ENCODE peak calls at places on chromosomes 13 and 19, in four cellular contexts. One of them, this sample, is unnamed.
A peak's percentile ranks its signal among the peaks of the same experiment; 100 is the strongest.

GRCh38 chr13:79385694-79386093 is 20.4 kb downstream of the RBM26 start:
- DNase-seq in fibroblast of pulmonary artery: peak; percentile 38
- DNase-seq in choroid plexus epithelial cell: peak; percentile 33
- DNase-seq in cardiac muscle cell: no peak
- DNase-seq in this sample: no peak

GRCh38 chr19:3115916-3116602 is 19.8 kb upstream of the GNA15 start:
- DNase-seq in cardiac muscle cell: no peak
- DNase-seq in fibroblast of pulmonary artery: no peak
- DNase-seq in choroid plexus epithelial cell: no peak
- DNase-seq in this sample: peak; percentile 41

GRCh38 chr19:6070179-6071102 is 39.9 kb downstream of the RFX2 start:
- DNase-seq in choroid plexus epithelial cell: no peak
- DNase-seq in fibroblast of pulmonary artery: no peak
- DNase-seq in cardiac muscle cell: no peak
- DNase-seq in this sample: no peak

GRCh38 chr19:2199215-2199614 is 35.5 kb downstream of the DOT1L start:
- DNase-seq in fibroblast of pulmonary artery: no peak
- DNase-seq in cardiac muscle cell: no peak
- DNase-seq in choroid plexus epithelial cell: no peak
- DNase-seq in this sample: no peak

GRCh38 chr19:12834976-12835757 is 788 bp upstream of the RTBDN start:
- DNase-seq in cardiac muscle cell: peak; percentile 21
- DNase-seq in choroid plexus epithelial cell: no peak
- DNase-seq in fibroblast of pulmonary artery: no peak
- DNase-seq in this sample: no peak

GRCh38 chr13:34039678-34040077 is 221.7 kb downstream of the RFC3 start:
- DNase-seq in fibroblast of pulmonary artery: no peak
- DNase-seq in cardiac muscle cell: no peak
- DNase-seq in choroid plexus epithelial cell: no peak
- DNase-seq in this sample: no peak

GRCh38 chr19:1270168-1270853 is 1.2 kb downstream of the CIRBP start:
- DNase-seq in choroid plexus epithelial cell: no peak
- DNase-seq in fibroblast of pulmonary artery: no peak
- DNase-seq in cardiac muscle cell: no peak
- DNase-seq in this sample: no peak

GRCh38 chr19:29645911-29646310 is 19.4 kb upstream of the PLEKHF1 start:
- DNase-seq in choroid plexus epithelial cell: peak; percentile 55
- DNase-seq in cardiac muscle cell: peak; percentile 89
- DNase-seq in fibroblast of pulmonary artery: peak; percentile 83
- DNase-seq in this sample: peak; percentile 54

GRCh38 chr19:359653-359925 is 15.0 kb upstream of the MIER2 start:
- DNase-seq in fibroblast of pulmonary artery: no peak
- DNase-seq in cardiac muscle cell: no peak
- DNase-seq in choroid plexus epithelial cell: no peak
- DNase-seq in this sample: no peak

GRCh38 chr13:46126552-46127171 is 21.8 kb upstream of the CPB2 start:
- DNase-seq in fibroblast of pulmonary artery: peak; percentile 84
- DNase-seq in cardiac muscle cell: peak; percentile 85
- DNase-seq in choroid plexus epithelial cell: peak; percentile 90
- DNase-seq in this sample: peak; percentile 65

GRCh38 chr19:14758816-14759215 is 19.5 kb downstream of the ADGRE2 start:
- DNase-seq in cardiac muscle cell: no peak
- DNase-seq in choroid plexus epithelial cell: peak; percentile 5
- DNase-seq in fibroblast of pulmonary artery: no peak
- DNase-seq in this sample: no peak

GRCh38 chr13:39818953-39819352 is 163.5 kb downstream of the COG6 start:
- DNase-seq in cardiac muscle cell: peak; percentile 4
- DNase-seq in choroid plexus epithelial cell: peak; percentile 98
- DNase-seq in fibroblast of pulmonary artery: peak; percentile 3
- DNase-seq in this sample: no peak

GRCh38 chr13:79477968-79478367 is 3.0 kb upstream of the NDFIP2 start:
- DNase-seq in fibroblast of pulmonary artery: no peak
- DNase-seq in cardiac muscle cell: peak; percentile 2
- DNase-seq in choroid plexus epithelial cell: no peak
- DNase-seq in this sample: no peak

GRCh38 chr19:18197306-18197705 is 4.3 kb downstream of the MPV17L2 start:
- DNase-seq in cardiac muscle cell: no peak
- DNase-seq in fibroblast of pulmonary artery: no peak
- DNase-seq in choroid plexus epithelial cell: no peak
- DNase-seq in this sample: no peak

GRCh38 chr19:49553451-49554271 is 25.9 kb downstream of the RCN3 start:
- DNase-seq in cardiac muscle cell: peak; percentile 44
- DNase-seq in fibroblast of pulmonary artery: peak; percentile 53
- DNase-seq in choroid plexus epithelial cell: peak; percentile 70
- DNase-seq in this sample: peak; percentile 63

GRCh38 chr19:9796113-9796773 is 22.6 kb downstream of the FBXL12 start:
- DNase-seq in fibroblast of pulmonary artery: peak; percentile 95
- DNase-seq in cardiac muscle cell: peak; percentile 92
- DNase-seq in choroid plexus epithelial cell: peak; percentile 95
- DNase-seq in this sample: peak; percentile 87

GRCh38 chr13:84136582-84136981 is 254.3 kb upstream of the SLITRK1 start:
- DNase-seq in cardiac muscle cell: no peak
- DNase-seq in choroid plexus epithelial cell: no peak
- DNase-seq in fibroblast of pulmonary artery: no peak
- DNase-seq in this sample: no peak

GRCh38 chr19:45767881-45768643 is 990 bp downstream of the SIX5 start:
- DNase-seq in choroid plexus epithelial cell: peak; percentile 81
- DNase-seq in cardiac muscle cell: peak; percentile 77
- DNase-seq in fibroblast of pulmonary artery: peak; percentile 73
- DNase-seq in this sample: peak; percentile 73

GRCh38 chr13:76884167-76884566 is 2.0 kb downstream of the KCTD12 start:
- DNase-seq in fibroblast of pulmonary artery: peak; percentile 70
- DNase-seq in cardiac muscle cell: peak; percentile 73
- DNase-seq in choroid plexus epithelial cell: peak; percentile 79
- DNase-seq in this sample: peak; percentile 42

GRCh38 chr13:51523082-51523518 is 61.2 kb upstream of the WDFY2 start:
- DNase-seq in fibroblast of pulmonary artery: peak; percentile 79
- DNase-seq in cardiac muscle cell: peak; percentile 81
- DNase-seq in choroid plexus epithelial cell: peak; percentile 27
- DNase-seq in this sample: peak; percentile 68

GRCh38 chr19:7072541-7072940 is 3.0 kb downstream of the ZNF557 start:
- DNase-seq in cardiac muscle cell: no peak
- DNase-seq in choroid plexus epithelial cell: no peak
- DNase-seq in fibroblast of pulmonary artery: no peak
- DNase-seq in this sample: no peak

GRCh38 chr13:21478881-21479808 is 20.0 kb upstream of the ZDHHC20 start:
- DNase-seq in fibroblast of pulmonary artery: peak; percentile 88
- DNase-seq in cardiac muscle cell: peak; percentile 86
- DNase-seq in choroid plexus epithelial cell: peak; percentile 88
- DNase-seq in this sample: peak; percentile 77

GRCh38 chr19:33376423-33376822 is 2.9 kb downstream of the CEBPG start:
- DNase-seq in cardiac muscle cell: peak; percentile 84
- DNase-seq in fibroblast of pulmonary artery: peak; percentile 84
- DNase-seq in choroid plexus epithelial cell: peak; percentile 70
- DNase-seq in this sample: peak; percentile 88

GRCh38 chr19:15114153-15114540 is 6.9 kb downstream of the SYDE1 start:
- DNase-seq in cardiac muscle cell: peak; percentile 69
- DNase-seq in choroid plexus epithelial cell: peak; percentile 53
- DNase-seq in fibroblast of pulmonary artery: peak; percentile 54
- DNase-seq in this sample: peak; percentile 47

GRCh38 chr13:21688056-21688455 is 17.2 kb downstream of the FGF9 start:
- DNase-seq in cardiac muscle cell: no peak
- DNase-seq in choroid plexus epithelial cell: no peak
- DNase-seq in fibroblast of pulmonary artery: no peak
- DNase-seq in this sample: no peak

DNA sequence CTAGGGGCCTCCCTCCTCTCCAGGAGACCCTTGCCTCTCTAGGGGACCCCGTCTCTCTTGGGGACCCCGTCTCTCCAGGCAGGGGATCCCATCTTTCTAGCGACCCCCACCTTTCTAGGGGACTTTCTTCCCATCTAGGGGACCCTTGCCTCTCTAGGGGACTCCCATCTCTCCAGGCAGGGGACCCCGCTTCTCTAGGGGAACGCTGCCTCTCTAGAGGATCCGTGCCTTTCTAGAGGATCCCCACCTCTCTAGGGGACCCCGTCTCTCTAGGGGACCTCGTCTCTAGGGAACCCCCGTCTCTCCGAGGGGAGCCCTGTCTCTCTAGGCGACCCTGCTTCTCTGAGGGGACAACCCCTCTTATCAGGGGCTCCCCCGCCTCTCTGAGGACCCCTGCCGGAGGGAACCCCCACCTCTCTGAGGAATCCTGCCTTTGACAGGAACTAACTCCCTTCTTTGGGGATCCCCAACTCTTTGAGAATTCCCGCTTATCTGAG is 19.1 kb upstream of the GATAD2A start:
- DNase-seq in fibroblast of pulmonary artery: no peak
- DNase-seq in cardiac muscle cell: no peak
- DNase-seq in choroid plexus epithelial cell: no peak
- DNase-seq in this sample: no peak
- TF ChIP-seq CTCF in fibroblast of pulmonary artery: peak; percentile 16
- TF ChIP-seq CTCF in cardiac muscle cell: peak; percentile 32
- TF ChIP-seq CTCF in choroid plexus epithelial cell: peak; percentile 40
- TF ChIP-seq CTCF in this sample: peak; percentile 20

GRCh38 chr19:38210458-38210987 is 13.5 kb downstream of the DPF1 start:
- DNase-seq in fibroblast of pulmonary artery: no peak
- DNase-seq in choroid plexus epithelial cell: peak; percentile 23
- DNase-seq in cardiac muscle cell: peak; percentile 55
- DNase-seq in this sample: no peak
- H3K4me3 ChIP-seq in fibroblast of pulmonary artery: no peak overlapping the region
- H3K4me3 ChIP-seq in choroid plexus epithelial cell: no peak overlapping the region
- H3K4me3 ChIP-seq in cardiac muscle cell: no peak overlapping the region
- H3K4me3 ChIP-seq in this sample: no peak overlapping the region

DNA sequence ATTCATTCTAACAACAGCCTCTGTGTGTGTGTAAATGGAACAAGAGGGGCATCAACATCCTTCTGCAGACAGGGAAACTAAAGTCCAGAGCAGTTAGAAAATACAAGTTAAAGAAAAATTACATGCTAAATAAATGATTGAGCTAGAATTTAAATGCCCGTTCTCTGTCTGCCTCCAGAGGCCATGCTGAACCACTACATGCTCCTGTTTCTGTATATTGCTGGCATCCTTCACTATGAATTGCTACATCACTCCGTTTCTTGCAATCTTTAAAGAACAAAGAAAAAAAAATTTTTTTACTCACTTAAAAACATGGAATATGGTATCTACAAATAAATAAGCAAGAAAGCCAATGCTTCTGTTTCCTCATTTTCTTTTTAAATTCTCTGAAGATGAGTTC is 47.9 kb downstream of the DCT start:
- DNase-seq in fibroblast of pulmonary artery: peak; percentile 58
- DNase-seq in cardiac muscle cell: peak; percentile 83
- DNase-seq in choroid plexus epithelial cell: peak; percentile 48
- DNase-seq in this sample: peak; percentile 46
- TF ChIP-seq CTCF in fibroblast of pulmonary artery: peak; percentile 34
- TF ChIP-seq CTCF in cardiac muscle cell: peak; percentile 56
- TF ChIP-seq CTCF in choroid plexus epithelial cell: peak; percentile 39
- TF ChIP-seq CTCF in this sample: peak; percentile 44

GRCh38 chr13:42992585-42993122 is 613 bp upstream of the EPSTI1 start:
- DNase-seq in choroid plexus epithelial cell: peak; percentile 42
- DNase-seq in fibroblast of pulmonary artery: no peak
- DNase-seq in cardiac muscle cell: no peak
- DNase-seq in this sample: no peak

GRCh38 chr13:42990991-42991891 is 800 bp downstream of the EPSTI1 start:
- DNase-seq in choroid plexus epithelial cell: no peak
- DNase-seq in fibroblast of pulmonary artery: no peak
- DNase-seq in cardiac muscle cell: no peak
- DNase-seq in this sample: no peak

GRCh38 chr13:42986176-42986574 is 5.9 kb downstream of the EPSTI1 start:
- DNase-seq in cardiac muscle cell: no peak
- DNase-seq in choroid plexus epithelial cell: no peak
- DNase-seq in fibroblast of pulmonary artery: no peak
- DNase-seq in this sample: no peak

GRCh38 chr13:42991892-42992584 is at the start of gene EPSTI1:
- DNase-seq in fibroblast of pulmonary artery: peak; percentile 71
- DNase-seq in cardiac muscle cell: peak; percentile 79
- DNase-seq in choroid plexus epithelial cell: peak; percentile 90
- DNase-seq in this sample: peak; percentile 65

DNA sequence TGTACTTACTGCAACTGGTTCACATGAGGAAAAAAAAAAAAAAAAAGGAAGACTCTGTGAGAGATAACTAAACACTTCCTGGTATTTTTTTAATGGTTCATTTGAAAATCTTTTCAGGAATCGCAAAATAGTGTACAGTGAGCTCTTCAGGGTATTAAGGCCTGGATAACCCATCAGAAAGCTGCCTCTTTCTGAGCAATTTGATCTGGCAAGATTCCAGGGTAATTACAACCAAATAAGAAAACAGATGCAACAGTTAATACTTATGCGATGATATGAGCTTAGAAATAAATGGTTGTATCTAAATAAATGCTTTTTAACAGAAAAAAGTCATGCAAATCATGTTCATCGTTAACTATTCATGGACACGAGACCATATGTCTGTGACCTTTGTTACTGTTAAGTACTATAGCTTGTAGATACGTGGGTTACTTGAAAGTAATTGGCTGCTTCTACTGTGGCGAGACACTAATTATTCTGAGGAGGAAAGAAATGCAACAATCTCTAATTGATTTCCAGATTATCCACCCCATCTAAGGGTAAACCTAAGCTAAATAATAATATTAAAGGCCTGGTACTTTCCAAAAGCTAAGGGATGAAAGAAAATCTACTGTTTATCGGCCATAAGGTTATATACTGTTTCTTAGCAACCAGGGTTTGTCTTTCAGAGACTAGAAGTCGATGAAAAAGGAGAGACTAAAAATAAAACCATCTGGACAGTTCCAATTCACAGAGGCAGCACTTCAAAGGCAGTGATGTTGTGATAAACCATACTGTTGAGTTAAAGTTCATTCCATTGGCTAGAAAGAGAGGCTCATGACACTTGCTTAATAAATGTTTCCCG is 1.7 kb downstream of the EPSTI1 start:
- DNase-seq in cardiac muscle cell: no peak
- DNase-seq in choroid plexus epithelial cell: peak; percentile 88
- DNase-seq in fibroblast of pulmonary artery: no peak
- DNase-seq in this sample: peak; percentile 56
- H3K4me3 ChIP-seq in cardiac muscle cell: no peak overlapping the region
- H3K4me3 ChIP-seq in choroid plexus epithelial cell: peak overlapping the region; percentile 69
- H3K4me3 ChIP-seq in fibroblast of pulmonary artery: no peak overlapping the region
- H3K4me3 ChIP-seq in this sample: peak overlapping the region; percentile 33

DNA sequence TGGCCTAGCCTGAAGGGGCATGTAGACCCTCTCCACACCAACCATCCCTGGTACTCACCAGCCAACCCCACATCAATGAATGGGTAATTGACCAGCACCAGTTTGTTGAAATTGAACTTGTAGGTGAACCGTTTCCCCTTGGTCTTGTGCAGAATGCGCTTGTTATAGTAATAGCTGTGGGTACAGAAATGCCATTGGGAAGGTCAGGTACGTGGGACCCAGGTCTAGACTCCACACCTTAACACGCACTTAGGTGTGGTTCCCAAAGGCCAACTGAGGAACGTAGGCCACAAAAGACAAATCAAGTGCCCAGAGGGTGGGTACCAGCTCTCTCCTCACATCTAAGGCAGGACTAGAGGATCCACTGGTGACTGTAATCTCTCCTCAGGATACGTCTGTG is 5.2 kb downstream of the ERF start:
- DNase-seq in choroid plexus epithelial cell: no peak
- DNase-seq in cardiac muscle cell: no peak
- DNase-seq in fibroblast of pulmonary artery: no peak
- DNase-seq in this sample: no peak
- TF ChIP-seq CTCF in choroid plexus epithelial cell: no peak
- TF ChIP-seq CTCF in cardiac muscle cell: no peak
- TF ChIP-seq CTCF in fibroblast of pulmonary artery: no peak
- TF ChIP-seq CTCF in this sample: no peak

This sample was measured in AG10803.